ENCODE peak calls at places on chromosome 1, in eight cellular contexts. One of them, this sample, is unnamed. For H3K9me3, the result is how much of the 10 kb centered on the place peaks cover.

GRCh38 chr1:8465692-8466091 is 147.8 kb downstream of the SLC45A1 start:
- DNase-seq in CD8-positive, alpha-beta T cell: no peak
- DNase-seq in testis: no peak
- DNase-seq in cardiac muscle cell: no peak
- DNase-seq in SJSA1: no peak
- DNase-seq in esophagus squamous epithelium: no peak
- DNase-seq in transverse colon: no peak
- DNase-seq in BE2C: no peak
- DNase-seq in this sample: no peak

GRCh38 chr1:190583862-190584261 is 106.2 kb upstream of the BRINP3 start:
- DNase-seq in SJSA1: no peak
- DNase-seq in esophagus squamous epithelium: no peak
- DNase-seq in BE2C: no peak
- DNase-seq in CD8-positive, alpha-beta T cell: no peak
- DNase-seq in testis: no peak
- DNase-seq in transverse colon: no peak
- DNase-seq in cardiac muscle cell: no peak
- DNase-seq in this sample: no peak

GRCh38 chr1:58045094-58045493 is 501.4 kb downstream of the OMA1 start:
- DNase-seq in testis: no peak
- DNase-seq in CD8-positive, alpha-beta T cell: no peak
- DNase-seq in transverse colon: no peak
- DNase-seq in SJSA1: no peak
- DNase-seq in BE2C: no peak
- DNase-seq in cardiac muscle cell: no peak
- DNase-seq in esophagus squamous epithelium: no peak
- DNase-seq in this sample: no peak

GRCh38 chr1:43705982-43706597 is 1.2 kb upstream of the ST3GAL3 start:
- DNase-seq in SJSA1: no peak
- DNase-seq in testis: no peak
- DNase-seq in CD8-positive, alpha-beta T cell: no peak
- DNase-seq in esophagus squamous epithelium: no peak
- DNase-seq in cardiac muscle cell: no peak
- DNase-seq in transverse colon: no peak
- DNase-seq in BE2C: no peak
- DNase-seq in this sample: peak

GRCh38 chr1:30888391-30888790 is 20.2 kb downstream of the SDC3 start:
- DNase-seq in esophagus squamous epithelium: no peak
- DNase-seq in testis: peak
- DNase-seq in SJSA1: peak
- DNase-seq in cardiac muscle cell: peak
- DNase-seq in BE2C: no peak
- DNase-seq in transverse colon: peak
- DNase-seq in CD8-positive, alpha-beta T cell: no peak
- DNase-seq in this sample: no peak

GRCh38 chr1:187051618-187052232 is 223.0 kb downstream of the PLA2G4A start:
- DNase-seq in cardiac muscle cell: peak
- DNase-seq in transverse colon: no peak
- DNase-seq in testis: no peak
- DNase-seq in CD8-positive, alpha-beta T cell: no peak
- DNase-seq in SJSA1: peak
- DNase-seq in BE2C: no peak
- DNase-seq in esophagus squamous epithelium: no peak
- DNase-seq in this sample: peak

GRCh38 chr1:246528933-246529731 is 22.1 kb upstream of the SMYD3 start:
- DNase-seq in esophagus squamous epithelium: no peak
- DNase-seq in transverse colon: no peak
- DNase-seq in BE2C: no peak
- DNase-seq in CD8-positive, alpha-beta T cell: no peak
- DNase-seq in testis: no peak
- DNase-seq in cardiac muscle cell: no peak
- DNase-seq in SJSA1: no peak
- DNase-seq in this sample: no peak

GRCh38 chr1:31531177-31532000 is 44.9 kb upstream of the TINAGL1 start:
- DNase-seq in esophagus squamous epithelium: no peak
- DNase-seq in testis: no peak
- DNase-seq in transverse colon: no peak
- DNase-seq in BE2C: no peak
- DNase-seq in cardiac muscle cell: no peak
- DNase-seq in CD8-positive, alpha-beta T cell: no peak
- DNase-seq in SJSA1: peak
- DNase-seq in this sample: peak

GRCh38 chr1:204065174-204065985 is 7.5 kb upstream of the SOX13 start:
- DNase-seq in SJSA1: peak
- DNase-seq in cardiac muscle cell: no peak
- DNase-seq in CD8-positive, alpha-beta T cell: no peak
- DNase-seq in BE2C: no peak
- DNase-seq in transverse colon: peak
- DNase-seq in esophagus squamous epithelium: no peak
- DNase-seq in testis: no peak
- DNase-seq in this sample: no peak

GRCh38 chr1:157803851-157804250 is 16.1 kb downstream of the FCRL1 start:
- DNase-seq in BE2C: no peak
- DNase-seq in testis: no peak
- DNase-seq in SJSA1: no peak
- DNase-seq in transverse colon: peak
- DNase-seq in esophagus squamous epithelium: no peak
- DNase-seq in cardiac muscle cell: no peak
- DNase-seq in CD8-positive, alpha-beta T cell: no peak
- DNase-seq in this sample: no peak

GRCh38 chr1:205483372-205483771 is 21.1 kb upstream of the CDK18 start:
- DNase-seq in SJSA1: no peak
- DNase-seq in cardiac muscle cell: no peak
- DNase-seq in transverse colon: no peak
- DNase-seq in CD8-positive, alpha-beta T cell: no peak
- DNase-seq in testis: no peak
- DNase-seq in BE2C: no peak
- DNase-seq in esophagus squamous epithelium: no peak
- DNase-seq in this sample: no peak

GRCh38 chr1:17234405-17234804 is 14.5 kb upstream of the PADI3 start:
- DNase-seq in cardiac muscle cell: no peak
- DNase-seq in BE2C: no peak
- DNase-seq in SJSA1: no peak
- DNase-seq in transverse colon: no peak
- DNase-seq in CD8-positive, alpha-beta T cell: no peak
- DNase-seq in testis: no peak
- DNase-seq in esophagus squamous epithelium: no peak
- DNase-seq in this sample: no peak

GRCh38 chr1:201594575-201595245 is 55.8 kb downstream of the NAV1 start:
- DNase-seq in cardiac muscle cell: peak
- DNase-seq in esophagus squamous epithelium: no peak
- DNase-seq in testis: no peak
- DNase-seq in BE2C: no peak
- DNase-seq in SJSA1: no peak
- DNase-seq in transverse colon: no peak
- DNase-seq in CD8-positive, alpha-beta T cell: no peak
- DNase-seq in this sample: no peak

GRCh38 chr1:236759252-236759859 is 35.7 kb upstream of the MTR start:
- DNase-seq in SJSA1: peak
- DNase-seq in esophagus squamous epithelium: no peak
- DNase-seq in cardiac muscle cell: peak
- DNase-seq in CD8-positive, alpha-beta T cell: no peak
- DNase-seq in BE2C: no peak
- DNase-seq in transverse colon: no peak
- DNase-seq in testis: no peak
- DNase-seq in this sample: no peak

GRCh38 chr1:229993894-229994293 is 73.1 kb upstream of the GALNT2 start:
- DNase-seq in transverse colon: no peak
- DNase-seq in BE2C: no peak
- DNase-seq in CD8-positive, alpha-beta T cell: no peak
- DNase-seq in cardiac muscle cell: no peak
- DNase-seq in testis: no peak
- DNase-seq in esophagus squamous epithelium: no peak
- DNase-seq in SJSA1: no peak
- DNase-seq in this sample: no peak

GRCh38 chr1:92791487-92792058 is 6.7 kb upstream of the EVI5 start:
- DNase-seq in cardiac muscle cell: no peak
- DNase-seq in CD8-positive, alpha-beta T cell: no peak
- DNase-seq in BE2C: no peak
- DNase-seq in esophagus squamous epithelium: no peak
- DNase-seq in transverse colon: no peak
- DNase-seq in SJSA1: no peak
- DNase-seq in testis: no peak
- DNase-seq in this sample: no peak

GRCh38 chr1:51942281-51942680 is 48.2 kb downstream of the RAB3B start:
- DNase-seq in BE2C: no peak
- DNase-seq in transverse colon: no peak
- DNase-seq in cardiac muscle cell: no peak
- DNase-seq in CD8-positive, alpha-beta T cell: no peak
- DNase-seq in SJSA1: no peak
- DNase-seq in testis: no peak
- DNase-seq in esophagus squamous epithelium: no peak
- DNase-seq in this sample: no peak

GRCh38 chr1:231600461-231600976 is 26.1 kb upstream of the DISC1 start:
- DNase-seq in SJSA1: peak
- DNase-seq in testis: no peak
- DNase-seq in BE2C: no peak
- DNase-seq in esophagus squamous epithelium: no peak
- DNase-seq in cardiac muscle cell: no peak
- DNase-seq in transverse colon: no peak
- DNase-seq in CD8-positive, alpha-beta T cell: no peak
- DNase-seq in this sample: no peak

GRCh38 chr1:193216920-193217319 is 30.5 kb upstream of the B3GALT2 start:
- DNase-seq in CD8-positive, alpha-beta T cell: no peak
- DNase-seq in esophagus squamous epithelium: no peak
- DNase-seq in testis: no peak
- DNase-seq in transverse colon: no peak
- DNase-seq in BE2C: no peak
- DNase-seq in cardiac muscle cell: no peak
- DNase-seq in SJSA1: no peak
- DNase-seq in this sample: no peak

GRCh38 chr1:164087893-164088292 is 471.1 kb upstream of the PBX1 start:
- DNase-seq in testis: no peak
- DNase-seq in SJSA1: no peak
- DNase-seq in BE2C: no peak
- DNase-seq in CD8-positive, alpha-beta T cell: no peak
- DNase-seq in esophagus squamous epithelium: no peak
- DNase-seq in cardiac muscle cell: no peak
- DNase-seq in transverse colon: no peak
- DNase-seq in this sample: no peak
- H3K9me3 ChIP-seq in testis: under half
- H3K9me3 ChIP-seq in SJSA1: under half
- H3K9me3 ChIP-seq in BE2C: under half
- H3K9me3 ChIP-seq in CD8-positive, alpha-beta T cell: under half
- H3K9me3 ChIP-seq in esophagus squamous epithelium: under half
- H3K9me3 ChIP-seq in cardiac muscle cell: under half
- H3K9me3 ChIP-seq in transverse colon: under half
- H3K9me3 ChIP-seq in this sample: under half

GRCh38 chr1:2968471-2968881 is 52.8 kb upstream of the ACTRT2 start:
- DNase-seq in CD8-positive, alpha-beta T cell: no peak
- DNase-seq in transverse colon: no peak
- DNase-seq in testis: no peak
- DNase-seq in SJSA1: no peak
- DNase-seq in cardiac muscle cell: no peak
- DNase-seq in esophagus squamous epithelium: no peak
- DNase-seq in BE2C: no peak
- DNase-seq in this sample: no peak

GRCh38 chr1:2967881-2968280 is 53.4 kb upstream of the ACTRT2 start:
- DNase-seq in transverse colon: no peak
- DNase-seq in BE2C: no peak
- DNase-seq in esophagus squamous epithelium: no peak
- DNase-seq in testis: no peak
- DNase-seq in cardiac muscle cell: no peak
- DNase-seq in SJSA1: no peak
- DNase-seq in CD8-positive, alpha-beta T cell: no peak
- DNase-seq in this sample: no peak

GRCh38 chr1:2965676-2966075 is 55.6 kb upstream of the ACTRT2 start:
- DNase-seq in testis: no peak
- DNase-seq in transverse colon: no peak
- DNase-seq in esophagus squamous epithelium: no peak
- DNase-seq in BE2C: no peak
- DNase-seq in cardiac muscle cell: no peak
- DNase-seq in CD8-positive, alpha-beta T cell: no peak
- DNase-seq in SJSA1: no peak
- DNase-seq in this sample: no peak

GRCh38 chr1:2966940-2967725 is 54.1 kb upstream of the ACTRT2 start:
- DNase-seq in BE2C: no peak
- DNase-seq in CD8-positive, alpha-beta T cell: no peak
- DNase-seq in transverse colon: no peak
- DNase-seq in esophagus squamous epithelium: no peak
- DNase-seq in testis: no peak
- DNase-seq in cardiac muscle cell: no peak
- DNase-seq in SJSA1: no peak
- DNase-seq in this sample: no peak

DNA sequence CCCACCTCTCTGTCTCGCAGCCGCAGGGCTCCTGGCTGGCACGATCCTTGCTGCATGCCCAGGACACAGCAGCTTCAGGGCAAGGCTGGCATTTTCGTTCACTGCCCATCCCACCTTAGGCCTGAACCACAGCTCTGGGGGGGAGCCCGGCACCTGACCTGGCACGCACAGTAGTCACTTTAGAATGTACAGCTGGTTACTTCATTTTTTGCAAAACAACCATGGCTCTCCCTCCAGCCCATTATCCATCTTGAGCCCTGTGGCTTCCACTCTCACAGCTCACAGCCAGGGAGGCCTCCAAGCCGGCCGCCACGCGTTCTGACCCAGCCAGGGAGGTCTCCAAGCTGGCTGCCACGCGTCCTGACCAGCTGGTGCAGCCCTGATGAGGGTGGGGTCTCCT is 54.8 kb upstream of the ACTRT2 start:
- DNase-seq in esophagus squamous epithelium: no peak
- DNase-seq in cardiac muscle cell: no peak
- DNase-seq in CD8-positive, alpha-beta T cell: no peak
- DNase-seq in SJSA1: no peak
- DNase-seq in testis: no peak
- DNase-seq in transverse colon: no peak
- DNase-seq in BE2C: no peak
- DNase-seq in this sample: no peak
- H3K9me3 ChIP-seq in esophagus squamous epithelium: under half
- H3K9me3 ChIP-seq in cardiac muscle cell: under half
- H3K9me3 ChIP-seq in CD8-positive, alpha-beta T cell: under half
- H3K9me3 ChIP-seq in SJSA1: under half
- H3K9me3 ChIP-seq in testis: under half
- H3K9me3 ChIP-seq in transverse colon: under half
- H3K9me3 ChIP-seq in BE2C: under half
- H3K9me3 ChIP-seq in this sample: under half

GRCh38 chr1:35280006-35280405 is 11.5 kb downstream of the ZMYM4 start:
- DNase-seq in SJSA1: no peak
- DNase-seq in cardiac muscle cell: no peak
- DNase-seq in CD8-positive, alpha-beta T cell: no peak
- DNase-seq in transverse colon: no peak
- DNase-seq in esophagus squamous epithelium: no peak
- DNase-seq in BE2C: no peak
- DNase-seq in testis: no peak
- DNase-seq in this sample: no peak
- H3K9me3 ChIP-seq in SJSA1: under half
- H3K9me3 ChIP-seq in cardiac muscle cell: under half
- H3K9me3 ChIP-seq in CD8-positive, alpha-beta T cell: under half
- H3K9me3 ChIP-seq in transverse colon: under half
- H3K9me3 ChIP-seq in esophagus squamous epithelium: under half
- H3K9me3 ChIP-seq in BE2C: under half
- H3K9me3 ChIP-seq in testis: under half
- H3K9me3 ChIP-seq in this sample: under half

DNA sequence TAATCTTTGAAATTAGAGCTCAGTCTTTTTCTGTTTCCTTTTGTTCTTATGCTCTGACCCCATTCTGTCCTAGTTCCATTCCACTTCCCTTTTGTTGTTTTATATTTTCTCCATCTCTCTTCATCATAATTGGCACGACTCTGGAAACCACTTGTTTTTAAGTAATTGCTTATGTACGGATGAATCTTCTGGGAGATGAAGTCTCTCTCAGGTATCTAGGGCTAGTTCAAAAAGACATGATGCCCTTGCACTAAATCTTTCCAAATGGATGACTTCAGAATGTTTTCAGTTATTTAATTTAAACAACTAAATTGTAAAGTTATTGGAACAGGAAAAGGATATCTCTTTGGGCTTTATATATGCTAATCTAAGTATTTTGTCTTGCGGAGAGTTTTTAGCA is at the start of gene OR6F1:
- DNase-seq in transverse colon: no peak
- DNase-seq in cardiac muscle cell: no peak
- DNase-seq in esophagus squamous epithelium: no peak
- DNase-seq in BE2C: no peak
- DNase-seq in testis: no peak
- DNase-seq in CD8-positive, alpha-beta T cell: no peak
- DNase-seq in SJSA1: no peak
- DNase-seq in this sample: no peak
- H3K9me3 ChIP-seq in transverse colon: under half
- H3K9me3 ChIP-seq in cardiac muscle cell: under half
- H3K9me3 ChIP-seq in esophagus squamous epithelium: under half
- H3K9me3 ChIP-seq in BE2C: under half
- H3K9me3 ChIP-seq in testis: under half
- H3K9me3 ChIP-seq in CD8-positive, alpha-beta T cell: under half
- H3K9me3 ChIP-seq in SJSA1: under half
- H3K9me3 ChIP-seq in this sample: under half